ENCODE peak calls at places on chromosome 1, in seven cellular contexts. E, U, C, P, L, A and M are unnamed samples.
A peak's percentile ranks its signal among the peaks of the same experiment; 100 is the strongest.

GRCh38 chr1:2212167-2212541 is 16.0 kb upstream of the SKI start:
- DNase-seq in E (no peak), U (no peak), C (peak; percentile 38), P (no peak), L (no peak), A (no peak), M (no peak)

GRCh38 chr1:185159966-185160365 is 3.0 kb downstream of the SWT1 start:
- DNase-seq in E (no peak), U (no peak), C (no peak), P (no peak), L (no peak), A (no peak), M (no peak)

GRCh38 chr1:219958875-219959417 is 30.6 kb upstream of the SLC30A10 start:
- DNase-seq in E (no peak), U (no peak), C (no peak), P (peak; percentile 36), L (no peak), A (no peak), M (no peak)

GRCh38 chr1:244046907-244047738 is 4.0 kb upstream of the ZBTB18 start:
- DNase-seq in E (no peak), U (no peak), C (no peak), P (no peak), L (no peak), A (peak; percentile 33), M (peak; percentile 51)

GRCh38 chr1:15303912-15304311 is 56.9 kb downstream of the FHAD1 start:
- DNase-seq in E (no peak), U (no peak), C (no peak), P (no peak), L (peak; percentile 9), A (no peak), M (no peak)

GRCh38 chr1:156766288-156767100 is 841 bp upstream of the PRCC start:
- DNase-seq in E (no peak), U (peak; percentile 28), C (no peak), P (no peak), L (no peak), A (no peak), M (peak; percentile 58)

GRCh38 chr1:214470132-214470531 is 81.3 kb downstream of the PTPN14 start:
- DNase-seq in E (no peak), U (no peak), C (no peak), P (no peak), L (no peak), A (no peak), M (no peak)

GRCh38 chr1:162349635-162350330 is 26.9 kb downstream of the SPATA46 start:
- DNase-seq in E (no peak), U (no peak), C (no peak), P (peak; percentile 34), L (peak; percentile 18), A (no peak), M (peak; percentile 31)

GRCh38 chr1:58584082-58584895 is 7.2 kb upstream of the TACSTD2 start:
- DNase-seq in E (peak; percentile 66), U (no peak), C (no peak), P (no peak), L (no peak), A (peak; percentile 67), M (no peak)

GRCh38 chr1:21594495-21594894 is 74.7 kb downstream of the RAP1GAP start:
- DNase-seq in E (no peak), U (no peak), C (no peak), P (no peak), L (no peak), A (no peak), M (no peak)

GRCh38 chr1:96559707-96560588 is 161.6 kb upstream of the PTBP2 start:
- DNase-seq in E (peak; percentile 87), U (no peak), C (peak; percentile 25), P (no peak), L (no peak), A (peak; percentile 20), M (no peak)

GRCh38 chr1:168419746-168420145 is 124.1 kb downstream of the XCL2 start:
- DNase-seq in E (peak; percentile 24), U (no peak), C (no peak), P (no peak), L (no peak), A (no peak), M (no peak)

GRCh38 chr1:34125721-34126380 is 39.2 kb downstream of the CSMD2 start:
- DNase-seq in E (no peak), U (no peak), C (no peak), P (no peak), L (no peak), A (no peak), M (no peak)

GRCh38 chr1:196723325-196724185 is 51.1 kb upstream of the CFHR3 start:
- DNase-seq in E (no peak), U (peak; percentile 20), C (no peak), P (peak; percentile 66), L (peak; percentile 61), A (peak; percentile 52), M (no peak)

GRCh38 chr1:163084330-163084729 is 15.2 kb downstream of the RGS4 start:
- DNase-seq in E (no peak), U (no peak), C (no peak), P (no peak), L (no peak), A (no peak), M (no peak)

GRCh38 chr1:53896673-53897229 is 2.8 kb downstream of the DIO1 start:
- DNase-seq in E (peak; percentile 67), U (no peak), C (no peak), P (no peak), L (no peak), A (no peak), M (no peak)

GRCh38 chr1:109791495-109792040 is 27.8 kb upstream of the EPS8L3 start:
- DNase-seq in E (no peak), U (no peak), C (no peak), P (no peak), L (no peak), A (no peak), M (no peak)

GRCh38 chr1:983736-984475 is 2.0 kb upstream of the PERM1 start:
- DNase-seq in E (no peak), U (peak; percentile 60), C (peak; percentile 55), P (peak; percentile 78), L (peak; percentile 19), A (peak; percentile 28), M (no peak)

GRCh38 chr1:21268281-21269239 is 21.7 kb downstream of the ECE1 start:
- DNase-seq in E (no peak), U (no peak), C (no peak), P (no peak), L (peak; percentile 72), A (no peak), M (no peak)

GRCh38 chr1:185345913-185346717 is 29.1 kb upstream of the IVNS1ABP start:
- DNase-seq in E (no peak), U (no peak), C (no peak), P (no peak), L (no peak), A (peak; percentile 53), M (no peak)

GRCh38 chr1:221148580-221148979 is 269.3 kb downstream of the HLX start:
- DNase-seq in E (no peak), U (no peak), C (peak; percentile 18), P (no peak), L (no peak), A (no peak), M (no peak)

GRCh38 chr1:46735708-46736324 is 16.9 kb upstream of the EFCAB14 start:
- DNase-seq in E (peak; percentile 2), U (no peak), C (no peak), P (peak; percentile 56), L (no peak), A (peak; percentile 60), M (no peak)